ENCODE peak calls at places on chromosomes 1 and 21, in ten cellular contexts. H, Q, M, C, A, P, O, B, K and R are unnamed samples. For H3K4me1, the result is how much of the 10 kb centered on the place peaks cover.

GRCh38 chr1:21786640-21787039 is 3.7 kb upstream of the USP48 start:
- DNase-seq in P (no peak), C (no peak), H (no peak), K (no peak), M (no peak), Q (no peak), B (no peak), A (no peak), O (no peak), R (no peak)

GRCh38 chr1:31576201-31576669 is at the start of gene TINAGL1:
- DNase-seq in Q (peak), K (no peak), B (peak), M (peak), O (no peak), P (peak), C (peak), A (peak), H (peak), R (peak)

GRCh38 chr1:230140221-230141001 is 73.4 kb downstream of the GALNT2 start:
- DNase-seq in H (no peak), A (no peak), Q (peak), C (no peak), K (no peak), O (peak), P (no peak), B (peak), M (peak), R (peak)

GRCh38 chr1:201585099-201585498 is 46.2 kb downstream of the NAV1 start:
- DNase-seq in M (no peak), C (no peak), A (no peak), Q (peak), H (no peak), P (no peak), K (no peak), B (no peak), O (peak), R (no peak)

GRCh38 chr21:42796327-42797062 is 82.8 kb downstream of the WDR4 start:
- DNase-seq in M (peak), K (no peak), B (no peak), H (no peak), A (no peak), P (no peak), O (no peak), C (no peak), Q (no peak), R (peak)

GRCh38 chr1:246801241-246802020 is 77.2 kb downstream of the SCCPDH start:
- DNase-seq in K (no peak), C (no peak), H (no peak), A (no peak), Q (no peak), O (peak), M (no peak), B (no peak), P (no peak), R (no peak)

GRCh38 chr1:94068096-94068830 is 52.7 kb downstream of the ABCA4 start:
- DNase-seq in C (no peak), Q (peak), O (peak), M (no peak), B (no peak), H (no peak), K (no peak), A (no peak), P (peak), R (no peak)

GRCh38 chr21:37139902-37140301 is 66.8 kb downstream of the TTC3 start:
- DNase-seq in O (peak), P (no peak), M (no peak), B (no peak), K (no peak), A (no peak), H (no peak), C (no peak), Q (peak), R (no peak)

GRCh38 chr1:67572594-67573221 is 112.3 kb upstream of the GADD45A start:
- DNase-seq in M (no peak), P (peak), O (peak), C (no peak), Q (no peak), H (peak), A (peak), B (peak), K (no peak), R (no peak)
- H3K27ac ChIP-seq in M (no peak), P (no peak), O (no peak), C (no peak), Q (no peak), H (peak), A (peak), B (peak), K (no peak), R (peak)

GRCh38 chr1:173864179-173864867 is 3.5 kb downstream of the GAS5 start:
- DNase-seq in H (no peak), C (no peak), K (no peak), A (no peak), Q (no peak), B (no peak), O (peak), M (no peak), P (no peak), R (no peak)
- H3K4me1 ChIP-seq in H (under half), C (under half), K (under half), A (under half), Q (under half), B (under half), O (under half), M (under half), P (under half), R (under half)

DNA sequence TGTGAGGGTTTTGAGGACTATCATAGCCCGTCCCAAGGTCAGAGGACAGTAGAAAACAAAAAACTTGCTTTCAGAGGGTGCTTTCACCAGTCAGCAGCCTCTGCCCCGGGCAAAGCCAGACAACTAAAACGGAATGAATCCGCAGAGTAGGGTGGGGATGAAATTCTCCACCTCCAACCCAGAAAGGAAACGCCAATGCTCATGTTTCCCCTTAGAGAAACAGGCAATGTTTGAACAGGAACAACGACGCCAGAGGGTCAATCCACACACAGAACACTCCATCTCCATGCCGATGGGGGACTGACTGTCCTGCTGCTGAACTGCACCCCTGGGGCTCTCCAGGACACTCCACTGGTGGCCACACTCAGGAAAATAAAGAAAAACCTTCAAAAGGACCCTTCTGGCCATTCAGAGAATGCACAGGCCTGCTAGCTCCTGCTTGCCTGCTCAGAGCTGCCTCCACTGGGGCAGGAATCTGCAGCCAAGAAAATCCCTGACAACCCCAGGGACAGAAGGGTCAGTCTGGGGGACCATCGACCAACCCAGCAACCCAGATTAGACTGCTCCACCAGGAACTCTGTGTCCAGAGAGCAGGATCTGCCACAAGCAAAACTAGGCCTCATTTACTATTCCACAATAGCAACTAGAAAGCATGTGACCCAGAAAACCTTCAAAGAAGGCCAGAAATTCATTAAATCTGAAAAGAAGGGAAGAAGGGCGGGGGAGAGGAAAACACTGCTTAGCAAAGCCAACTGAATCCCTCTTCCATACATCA is 116.0 kb downstream of the TOMM20 start:
- DNase-seq in M (peak), H (no peak), O (no peak), B (no peak), Q (no peak), C (no peak), P (no peak), K (no peak), A (no peak), R (peak)
- H3K27ac ChIP-seq in M (peak), H (peak), O (peak), B (peak), Q (peak), C (no peak), P (peak), K (peak), A (peak), R (peak)

GRCh38 chr1:206455320-206455680 is 15.0 kb upstream of the IKBKE start:
- DNase-seq in A (no peak), C (no peak), K (no peak), Q (no peak), P (no peak), B (no peak), O (no peak), H (no peak), M (no peak), R (peak)
- H3K4me1 ChIP-seq in A (under half), C (under half), K (under half), Q (under half), P (under half), B (under half), O (under half), H (under half), M (under half), R (under half)

DNA sequence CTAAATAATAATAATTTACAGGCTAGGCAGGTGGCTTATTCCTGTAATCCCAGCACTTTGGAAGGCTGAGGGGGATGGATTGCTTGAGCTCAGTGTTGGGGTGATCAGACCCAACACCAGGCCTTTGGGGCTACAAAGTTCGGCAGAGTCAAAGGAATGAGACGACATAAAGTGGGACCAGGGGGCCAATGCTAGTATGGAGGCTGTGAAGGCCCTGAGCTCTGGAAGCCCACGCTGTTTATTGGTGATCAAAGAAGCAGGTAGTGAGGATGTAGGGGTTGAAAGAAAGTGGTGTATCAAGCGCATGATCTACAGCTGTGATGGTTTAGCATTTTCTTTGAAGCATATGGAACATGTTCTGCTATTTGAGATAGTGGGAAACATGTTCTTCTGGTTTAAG is 5.6 kb downstream of the BTBD8 start:
- DNase-seq in P (no peak), Q (peak), M (no peak), B (no peak), C (no peak), A (no peak), O (no peak), K (no peak), H (no peak), R (no peak)
- H3K27ac ChIP-seq in P (no peak), Q (no peak), M (no peak), B (no peak), C (no peak), A (no peak), O (no peak), K (no peak), H (no peak), R (no peak)

DNA sequence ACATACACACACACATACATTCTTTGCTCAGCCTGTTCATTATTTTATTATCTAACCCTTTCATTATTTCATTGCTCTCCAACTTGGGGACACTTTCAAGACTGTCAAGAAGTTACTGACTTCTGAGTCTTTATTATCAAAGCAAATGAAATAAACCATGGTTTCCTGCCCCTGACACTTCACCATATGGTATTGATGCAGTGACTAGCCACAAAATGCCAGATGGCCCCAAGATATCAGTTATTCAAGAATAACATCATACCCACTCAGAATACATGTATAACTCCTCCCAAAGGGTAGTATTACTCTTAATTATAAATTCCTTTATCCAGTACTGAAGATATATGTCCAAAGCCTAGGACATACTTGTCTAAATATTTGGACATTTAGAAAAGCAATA is 197.3 kb downstream of the MRPL39 start:
- DNase-seq in M (no peak), Q (no peak), H (no peak), B (no peak), A (no peak), P (no peak), K (no peak), O (no peak), C (no peak), R (no peak)
- H3K4me1 ChIP-seq in M (under half), Q (under half), H (under half), B (under half), A (under half), P (under half), K (under half), O (under half), C (under half), R (under half)